ENCODE peak calls at places on chromosomes 4 and X, in ten cellular contexts. Q, X, K, N, B, H, O, T, A and E are unnamed samples.

GRCh38 chr4:150078996-150079581 is 844 bp downstream of the DCLK2 start:
- DNase-seq in H (peak; percentile 21), B (no peak), Q (peak; percentile 31), O (peak; percentile 64), X (peak; percentile 49), A (peak; percentile 23), T (no peak), N (peak; percentile 41), K (peak; percentile 72), E (peak; percentile 43)

GRCh38 chrX:105307762-105308161 is 87.3 kb upstream of the TEX13A start:
- DNase-seq in O (no peak), T (no peak), Q (no peak), B (no peak), N (no peak), A (no peak), H (no peak), K (no peak), X (no peak), E (no peak)

GRCh38 chr4:168480991-168481588 is 798 bp upstream of the DDX60L start:
- DNase-seq in A (no peak), X (no peak), T (peak; percentile 79), N (peak; percentile 25), K (peak; percentile 86), O (no peak), B (peak; percentile 41), H (no peak), Q (no peak), E (peak; percentile 45)

GRCh38 chrX:2696698-2697215 is 5.7 kb downstream of the CD99 start:
- DNase-seq in T (no peak), K (peak; percentile 96), Q (no peak), A (no peak), H (no peak), X (no peak), O (no peak), B (peak; percentile 60), N (no peak), E (no peak)

GRCh38 chrX:34877451-34877850 is 65.1 kb upstream of the FAM47B start:
- DNase-seq in B (no peak), T (no peak), N (no peak), O (no peak), X (no peak), K (peak; percentile 45), H (no peak), Q (no peak), A (no peak), E (no peak)

GRCh38 chrX:130523460-130524394 is 121.9 kb downstream of the RBMX2 start:
- DNase-seq in O (peak; percentile 8), H (no peak), N (no peak), A (no peak), X (peak; percentile 66), B (no peak), Q (no peak), K (no peak), T (no peak), E (peak; percentile 36)

GRCh38 chr4:187128971-187129370 is 405.3 kb upstream of the FAT1 start:
- DNase-seq in O (no peak), B (no peak), Q (no peak), T (no peak), H (no peak), K (peak; percentile 41), A (no peak), X (no peak), N (no peak), E (no peak)

GRCh38 chrX:24204331-24204730 is 54.8 kb downstream of the ZFX start:
- DNase-seq in B (no peak), H (no peak), A (no peak), T (no peak), N (no peak), X (no peak), K (peak; percentile 72), O (no peak), Q (no peak), E (no peak)

GRCh38 chrX:101708180-101708579 is 48.5 kb upstream of the ARMCX2 start:
- DNase-seq in T (no peak), K (peak; percentile 38), O (no peak), A (no peak), N (no peak), Q (no peak), B (no peak), X (no peak), H (no peak), E (no peak)

GRCh38 chrX:131227608-131228007 is 61.5 kb downstream of the IGSF1 start:
- DNase-seq in H (no peak), K (no peak), O (no peak), T (no peak), A (no peak), B (no peak), N (no peak), X (no peak), Q (no peak), E (no peak)

GRCh38 chr4:8160572-8160971 is 2.0 kb upstream of the ABLIM2 start:
- DNase-seq in Q (no peak), B (no peak), T (no peak), O (no peak), K (no peak), H (no peak), X (no peak), N (no peak), A (no peak), E (no peak)

GRCh38 chr4:76016383-76016782 is 6.9 kb downstream of the CXCL10 start:
- DNase-seq in H (no peak), Q (no peak), X (no peak), O (no peak), B (no peak), N (no peak), A (no peak), K (no peak), T (no peak), E (no peak)

GRCh38 chrX:78769933-78770332 is 22.4 kb downstream of the LPAR4 start:
- DNase-seq in Q (no peak), O (peak; percentile 80), N (no peak), T (no peak), A (no peak), X (no peak), K (no peak), H (no peak), B (no peak), E (no peak)

GRCh38 chr4:139208404-139208945 is 31.5 kb upstream of the ELF2 start:
- DNase-seq in K (peak; percentile 93), N (no peak), O (no peak), A (no peak), T (no peak), H (no peak), Q (no peak), X (no peak), B (peak; percentile 74), E (no peak)

GRCh38 chr4:104901438-104901837 is 245.2 kb upstream of the TET2 start:
- DNase-seq in B (no peak), N (no peak), X (peak; percentile 4), K (no peak), Q (no peak), T (no peak), H (peak; percentile 1), A (no peak), O (peak; percentile 43), E (no peak)
- H3K9me3 ChIP-seq in B (no peaks in the 10 kb centered on the region), N (no peaks in the 10 kb centered on the region), X (no peaks in the 10 kb centered on the region), K (no peaks in the 10 kb centered on the region), Q (no peaks in the 10 kb centered on the region), T (no peaks in the 10 kb centered on the region), H (no peaks in the 10 kb centered on the region), A (no peaks in the 10 kb centered on the region), O (no peaks in the 10 kb centered on the region), E (no peaks in the 10 kb centered on the region)

DNA sequence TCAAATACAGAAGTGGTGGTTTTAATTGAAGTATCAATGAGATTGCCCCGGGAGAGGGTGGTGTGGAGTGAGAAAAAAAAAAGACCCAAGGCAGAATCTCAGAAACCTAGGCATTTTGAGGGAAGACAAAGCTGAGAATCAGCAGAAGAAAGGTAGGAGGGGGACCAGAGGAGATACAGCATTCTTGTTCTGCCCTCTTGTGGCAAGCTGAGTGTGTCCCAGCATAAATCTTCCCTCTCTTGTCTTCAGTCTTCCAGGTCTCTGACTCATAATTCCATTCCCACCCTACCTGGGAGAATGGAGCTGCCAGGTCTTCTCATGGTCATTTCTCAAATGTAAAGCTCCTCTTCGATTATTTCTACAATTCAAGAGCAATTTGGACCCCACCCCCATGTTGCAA is 32.7 kb upstream of the MAGED1 start:
- DNase-seq in A (no peak), K (peak; percentile 52), H (no peak), N (peak; percentile 16), O (peak; percentile 52), T (no peak), B (no peak), Q (no peak), X (peak; percentile 37), E (peak; percentile 22)
- H3K9me3 ChIP-seq in A (peaks cover 13% of the 10 kb centered on the region), K (no peaks in the 10 kb centered on the region), H (peaks cover 10% of the 10 kb centered on the region), N (no peaks in the 10 kb centered on the region), O (peaks cover 16% of the 10 kb centered on the region), T (peaks cover 22% of the 10 kb centered on the region), B (peaks cover under 1% of the 10 kb centered on the region), Q (no peaks in the 10 kb centered on the region), X (peaks cover 3% of the 10 kb centered on the region), E (no peaks in the 10 kb centered on the region)

GRCh38 chrX:76555816-76556215 is 128.3 kb downstream of the MAGEE1 start:
- DNase-seq in N (no peak), H (no peak), B (no peak), O (peak; percentile 78), X (peak; percentile 62), Q (no peak), A (no peak), T (no peak), K (peak; percentile 35), E (no peak)
- H3K9me3 ChIP-seq in N (no peaks in the 10 kb centered on the region), H (peaks cover 23% of the 10 kb centered on the region), B (no peaks in the 10 kb centered on the region), O (peaks cover 14% of the 10 kb centered on the region), X (no peaks in the 10 kb centered on the region), Q (peaks cover 3% of the 10 kb centered on the region), A (peaks cover 36% of the 10 kb centered on the region), T (no peaks in the 10 kb centered on the region), K (no peaks in the 10 kb centered on the region), E (no peaks in the 10 kb centered on the region)

DNA sequence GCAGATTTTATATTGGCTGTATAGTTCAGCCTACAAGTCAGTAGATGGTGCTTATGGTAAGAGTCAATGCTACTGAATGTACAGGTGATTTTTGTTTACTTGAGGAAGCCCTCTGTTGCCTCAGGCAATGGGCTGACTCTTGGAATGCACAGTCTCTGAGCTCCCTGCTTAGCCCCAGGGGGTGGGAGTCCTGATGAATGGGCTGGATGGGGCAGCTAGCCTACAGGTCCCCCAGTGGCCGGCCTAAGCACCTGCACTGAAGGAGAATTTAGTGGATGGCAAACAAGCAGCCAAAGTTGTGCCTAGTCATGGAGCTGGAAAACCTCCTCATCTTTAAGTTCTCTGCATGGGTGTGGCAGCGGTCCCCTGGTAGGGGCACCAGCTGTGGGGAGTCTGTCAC is 101.8 kb upstream of the CXorf51B start:
- DNase-seq in O (peak; percentile 10), Q (no peak), T (no peak), A (no peak), X (no peak), B (no peak), N (no peak), H (peak; percentile 46), K (no peak), E (no peak)
- H3K9me3 ChIP-seq in O (peaks cover 11% of the 10 kb centered on the region), Q (no peaks in the 10 kb centered on the region), T (no peaks in the 10 kb centered on the region), A (peaks cover 5% of the 10 kb centered on the region), X (no peaks in the 10 kb centered on the region), B (peaks cover 3% of the 10 kb centered on the region), N (no peaks in the 10 kb centered on the region), H (no peaks in the 10 kb centered on the region), K (no peaks in the 10 kb centered on the region), E (no peaks in the 10 kb centered on the region)

DNA sequence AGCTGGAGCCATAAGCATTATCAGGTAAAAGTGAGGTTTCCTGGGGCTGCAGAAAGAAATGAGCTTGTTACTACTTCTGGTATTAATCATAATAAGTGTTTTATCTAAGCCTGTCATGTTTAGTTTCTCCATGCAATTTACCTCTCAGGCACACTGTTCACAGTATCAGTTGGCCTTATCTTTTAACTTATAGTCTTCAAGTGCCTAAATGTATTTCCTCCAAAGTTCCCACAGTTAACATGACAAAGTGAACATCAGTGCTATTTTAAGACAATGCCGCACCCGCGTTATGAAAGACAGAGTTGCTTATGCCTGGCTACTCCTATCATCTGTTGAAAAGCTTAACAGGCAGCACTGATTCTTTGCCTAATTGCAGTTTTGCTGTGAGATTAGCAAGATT is 408.7 kb upstream of the FAM241A start:
- DNase-seq in T (no peak), A (no peak), B (no peak), X (peak; percentile 92), K (no peak), N (no peak), Q (no peak), H (no peak), O (no peak), E (no peak)
- H3K9me3 ChIP-seq in T (no peaks in the 10 kb centered on the region), A (no peaks in the 10 kb centered on the region), B (no peaks in the 10 kb centered on the region), X (no peaks in the 10 kb centered on the region), K (no peaks in the 10 kb centered on the region), N (no peaks in the 10 kb centered on the region), Q (no peaks in the 10 kb centered on the region), H (no peaks in the 10 kb centered on the region), O (no peaks in the 10 kb centered on the region), E (no peaks in the 10 kb centered on the region)